ENCODE peak calls at places on chromosome 16, in five cellular contexts. T, A, H, I and Y are unnamed samples.

GRCh38 chr16:11181889-11182279 is 74.1 kb downstream of the SOCS1 start:
- DNase-seq in I (peak), T (no peak), A (no peak), H (no peak), Y (no peak)

GRCh38 chr16:51134269-51134812 is 16.7 kb downstream of the SALL1 start:
- DNase-seq in T (peak), A (no peak), H (no peak), I (no peak), Y (no peak)

GRCh38 chr16:69187387-69187890 is 475 bp downstream of the SNTB2 start:
- DNase-seq in H (peak), I (no peak), T (peak), A (peak), Y (peak)

GRCh38 chr16:79369796-79370195 is 230.7 kb downstream of the MAF start:
- DNase-seq in A (no peak), H (no peak), T (no peak), I (no peak), Y (no peak)

GRCh38 chr16:62644030-62644812 is 608.0 kb upstream of the CDH8 start:
- DNase-seq in I (no peak), A (no peak), T (no peak), H (no peak), Y (no peak)

GRCh38 chr16:83967838-83968482 is at the start of gene NECAB2:
- DNase-seq in T (peak), A (no peak), H (peak), I (no peak), Y (peak)

GRCh38 chr16:13436641-13437423 is 483.1 kb upstream of the ERCC4 start:
- DNase-seq in I (no peak), H (no peak), T (no peak), A (no peak), Y (no peak)

GRCh38 chr16:24748242-24748641 is 18.8 kb downstream of the TNRC6A start:
- DNase-seq in A (no peak), T (peak), H (no peak), I (peak), Y (no peak)

GRCh38 chr16:84293406-84293805 is 1.3 kb upstream of the WFDC1 start:
- DNase-seq in I (no peak), T (no peak), A (no peak), H (no peak), Y (no peak)

GRCh38 chr16:678858-679807 is 1.1 kb upstream of the STUB1 start:
- DNase-seq in A (no peak), T (peak), I (peak), H (peak), Y (peak)